ENCODE peak calls at places on chromosomes 2 and 18, in eight cellular contexts. H is heart left ventricle, C is tibial artery, Q is spleen, L is heart right ventricle, T is mesothelial cell of epicardium, Y is body of pancreas, Z is adrenal gland. W is an unnamed sample.

GRCh38 chr2:205022751-205023150 is 477.5 kb downstream of the PARD3B start:
- DNase-seq in T (no peak), H (no peak), Q (no peak), Y (no peak), L (no peak), C (no peak), Z (no peak), W (no peak)

GRCh38 chr18:36622610-36623009 is 206.2 kb downstream of the TPGS2 start:
- DNase-seq in Y (no peak), C (no peak), Z (no peak), L (no peak), Q (no peak), T (no peak), H (no peak), W (no peak)

GRCh38 chr2:108536133-108536780 is 2.0 kb downstream of the LIMS1 start:
- DNase-seq in L (no peak), C (no peak), T (no peak), Y (no peak), Q (no peak), H (no peak), Z (no peak), W (no peak)

GRCh38 chr2:190763901-190764514 is 115.1 kb downstream of the NAB1 start:
- DNase-seq in H (no peak), L (no peak), T (no peak), C (no peak), Q (no peak), Z (no peak), Y (no peak), W (no peak)

GRCh38 chr2:202910687-202911086 is 786 bp downstream of the WDR12 start:
- DNase-seq in Z (no peak), Y (no peak), C (no peak), T (no peak), H (no peak), Q (no peak), L (no peak), W (no peak)

GRCh38 chr2:105517814-105518705 is 119.2 kb upstream of the FHL2 start:
- DNase-seq in Y (peak), Z (peak), T (no peak), Q (no peak), H (peak), L (peak), C (peak), W (peak)

GRCh38 chr2:187208199-187208785 is 239.8 kb downstream of the CALCRL start:
- DNase-seq in Z (no peak), Q (no peak), T (no peak), H (no peak), C (no peak), L (no peak), Y (no peak), W (no peak)

GRCh38 chr2:12389354-12390045 is 327.2 kb upstream of the TRIB2 start:
- DNase-seq in H (no peak), L (no peak), Z (no peak), T (no peak), C (no peak), Q (no peak), Y (no peak), W (no peak)

GRCh38 chr2:164896634-164897033 is 55.0 kb upstream of the COBLL1 start:
- DNase-seq in T (no peak), H (no peak), Z (no peak), Y (no peak), L (no peak), Q (no peak), C (no peak), W (no peak)

GRCh38 chr2:20353597-20353996 is 3.0 kb upstream of the PUM2 start:
- DNase-seq in Y (no peak), C (no peak), T (no peak), L (no peak), Q (no peak), H (no peak), Z (no peak), W (no peak)

GRCh38 chr2:33670392-33670937 is 71.4 kb upstream of the FAM98A start:
- DNase-seq in Z (no peak), Y (no peak), T (no peak), L (no peak), C (no peak), H (no peak), Q (no peak), W (no peak)

GRCh38 chr18:43129946-43130523 is 14.6 kb upstream of the RIT2 start:
- DNase-seq in Z (no peak), Q (no peak), C (no peak), T (no peak), L (no peak), H (no peak), Y (no peak), W (no peak)

GRCh38 chr2:96963316-96963715 is 23.1 kb downstream of the FAM178B start:
- DNase-seq in H (no peak), Y (no peak), L (no peak), T (no peak), C (no peak), Z (no peak), Q (peak), W (no peak)

GRCh38 chr2:241563981-241564595 is 5.5 kb downstream of the BOK start:
- DNase-seq in L (no peak), H (peak), Q (peak), T (no peak), Y (no peak), C (no peak), Z (no peak), W (peak)

GRCh38 chr2:99827296-99827999 is 314.9 kb downstream of the AFF3 start:
- DNase-seq in Q (no peak), C (no peak), L (no peak), H (no peak), Z (no peak), Y (no peak), T (no peak), W (no peak)

GRCh38 chr2:27932396-27932795 is 41.9 kb downstream of the BABAM2 start:
- DNase-seq in Z (no peak), Y (no peak), T (no peak), Q (no peak), L (no peak), C (no peak), H (no peak), W (no peak)

GRCh38 chr2:115294999-115295398 is 852.6 kb downstream of the DPP10 start:
- DNase-seq in H (no peak), Y (no peak), Z (no peak), Q (no peak), T (no peak), C (no peak), L (no peak), W (no peak)

GRCh38 chr2:129056959-129057317 is 738.3 kb upstream of the HS6ST1 start:
- DNase-seq in C (no peak), L (no peak), H (no peak), Z (no peak), Q (no peak), T (no peak), Y (no peak), W (no peak)

GRCh38 chr18:9958861-9959399 is 45.1 kb downstream of the VAPA start:
- DNase-seq in Y (no peak), Q (no peak), C (no peak), H (no peak), L (no peak), T (no peak), Z (no peak), W (no peak)

GRCh38 chr18:63808125-63808524 is 32.9 kb downstream of the SERPINB7 start:
- DNase-seq in Q (no peak), Y (no peak), T (no peak), Z (no peak), H (no peak), L (no peak), C (no peak), W (no peak)

GRCh38 chr2:28403388-28403956 is 10.8 kb downstream of the FOSL2 start:
- DNase-seq in Z (peak), C (no peak), T (no peak), Q (no peak), H (no peak), Y (no peak), L (no peak), W (no peak)

GRCh38 chr2:120383191-120383590 is 37.3 kb downstream of the INHBB start:
- DNase-seq in L (no peak), Q (peak), Z (no peak), H (peak), T (no peak), C (no peak), Y (no peak), W (peak)

GRCh38 chr2:97740590-97741182 is 27.3 kb downstream of the ZAP70 start:
- DNase-seq in Z (peak), Q (peak), H (no peak), L (no peak), Y (peak), T (no peak), C (no peak), W (peak)

GRCh38 chr2:230885467-230886130 is 20.9 kb downstream of the ITM2C start:
- DNase-seq in L (no peak), C (no peak), Y (no peak), Z (no peak), Q (peak), H (no peak), T (no peak), W (peak)

GRCh38 chr2:128643221-128644065 is 324.8 kb upstream of the HS6ST1 start:
- DNase-seq in Y (no peak), H (no peak), T (no peak), Q (peak), Z (no peak), L (no peak), C (no peak), W (peak)

GRCh38 chr18:72672364-72673151 is 128.4 kb upstream of the CBLN2 start:
- DNase-seq in Y (no peak), H (no peak), C (no peak), L (no peak), Z (peak), Q (no peak), T (no peak), W (no peak)

GRCh38 chr2:238520359-238520886 is 93.7 kb downstream of the ASB1 start:
- DNase-seq in T (no peak), C (no peak), Q (peak), Z (no peak), Y (no peak), H (no peak), L (no peak), W (no peak)

GRCh38 chr18:42413870-42414269 is 458.8 kb downstream of the PIK3C3 start:
- DNase-seq in C (no peak), Y (no peak), Z (no peak), L (no peak), T (no peak), H (no peak), Q (no peak), W (no peak)

GRCh38 chr2:200863655-200864205 is 728 bp downstream of the CLK1 start:
- DNase-seq in T (no peak), H (no peak), Z (peak), L (peak), Q (no peak), Y (no peak), C (no peak), W (no peak)

GRCh38 chr18:78868330-78869316 is 111.0 kb upstream of the SALL3 start:
- DNase-seq in C (no peak), T (no peak), Q (no peak), Z (no peak), L (peak), H (no peak), Y (no peak), W (no peak)

GRCh38 chr2:114526856-114527255 is 84.4 kb downstream of the DPP10 start:
- DNase-seq in L (no peak), H (no peak), T (no peak), Z (no peak), Q (no peak), C (no peak), Y (no peak), W (no peak)

GRCh38 chr2:20147351-20147750 is 77.6 kb downstream of the SDC1 start:
- DNase-seq in T (no peak), L (no peak), C (no peak), Q (no peak), Y (no peak), H (no peak), Z (no peak), W (no peak)

GRCh38 chr2:242069018-242069417 is 199.5 kb downstream of the RTP5 start:
- DNase-seq in C (no peak), Q (no peak), Z (no peak), L (no peak), T (no peak), H (no peak), Y (no peak), W (no peak)

DNA sequence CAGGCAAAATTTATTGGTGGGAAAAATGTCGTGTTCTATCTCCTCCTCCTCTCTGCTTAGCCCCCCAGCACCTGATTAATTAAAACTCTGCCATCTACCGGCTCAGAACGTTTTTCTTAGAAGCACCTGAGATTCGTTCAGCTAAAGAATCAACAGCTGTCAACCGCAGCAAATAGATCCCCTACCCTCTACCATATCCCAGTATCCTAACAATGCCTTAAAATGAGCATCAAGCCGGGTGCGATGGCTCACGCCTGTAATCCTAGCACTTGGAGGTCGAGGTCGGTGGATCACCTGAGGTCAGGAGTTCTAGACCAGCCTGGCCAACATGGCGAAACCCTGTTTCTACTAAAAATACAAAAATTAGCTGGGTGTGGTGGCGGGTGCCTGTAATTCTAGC is 165.4 kb downstream of the FMNL2 start:
- DNase-seq in C (no peak), Q (no peak), L (no peak), Y (no peak), T (no peak), Z (no peak), H (no peak), W (no peak)
- TF ChIP-seq CTCF in C (no peak), Q (no peak), L (no peak), Y (no peak), T (no peak), Z (no peak), H (no peak), W (no peak)

GRCh38 chr2:224060783-224061482 is 21.8 kb upstream of the SERPINE2 start:
- DNase-seq in C (no peak), T (no peak), H (no peak), L (no peak), Z (no peak), Y (no peak), Q (no peak), W (no peak)

GRCh38 chr2:224063308-224063648 is 24.2 kb upstream of the SERPINE2 start:
- DNase-seq in H (no peak), Z (no peak), T (no peak), C (no peak), Q (no peak), L (no peak), Y (no peak), W (no peak)

GRCh38 chr2:224059178-224059577 is 20.1 kb upstream of the SERPINE2 start:
- DNase-seq in Q (no peak), L (no peak), Z (no peak), T (no peak), Y (no peak), C (no peak), H (no peak), W (no peak)

GRCh38 chr2:224058048-224058775 is 19.1 kb upstream of the SERPINE2 start:
- DNase-seq in Z (no peak), L (no peak), H (no peak), C (no peak), Q (no peak), T (no peak), Y (no peak), W (no peak)

DNA sequence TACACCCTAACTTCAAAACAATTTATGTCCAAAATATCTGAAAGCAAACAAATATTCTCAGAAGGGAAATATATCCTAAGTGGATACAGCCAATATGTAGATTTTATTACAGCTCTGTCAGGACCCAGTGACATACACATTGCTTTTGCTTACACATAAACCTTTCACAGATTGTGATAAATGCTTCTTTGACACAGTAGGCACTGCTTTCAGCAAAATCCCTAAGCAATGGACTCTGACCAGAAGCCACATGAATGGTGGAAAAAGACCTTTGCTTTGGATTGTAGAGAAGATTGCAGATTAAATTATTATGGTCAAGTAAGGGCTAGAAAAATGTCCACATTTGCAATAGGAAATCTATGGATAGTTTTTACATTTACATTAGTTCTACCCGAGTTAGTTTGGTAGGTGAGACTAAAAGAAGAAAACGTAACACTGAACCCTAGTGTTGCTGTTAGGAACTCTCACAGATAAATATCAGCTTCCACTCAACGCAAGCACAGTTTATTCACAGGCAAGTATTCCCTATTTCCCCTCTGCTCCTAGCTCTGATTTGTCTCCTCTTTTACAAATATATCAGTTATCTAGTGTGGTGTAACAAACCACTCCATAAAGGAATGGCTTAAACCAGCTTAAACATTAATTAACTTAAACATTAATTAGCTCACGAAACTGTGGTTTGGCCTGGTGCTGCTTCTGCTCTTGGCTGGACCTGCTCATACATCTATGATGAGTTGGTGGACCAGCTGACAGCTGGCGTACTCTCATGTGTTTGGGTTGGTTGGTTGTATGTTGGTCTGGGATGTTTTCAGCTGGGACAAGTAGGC is 23.6 kb upstream of the SERPINE2 start:
- DNase-seq in Z (no peak), L (no peak), Y (no peak), T (no peak), H (no peak), Q (no peak), C (no peak), W (no peak)
- TF ChIP-seq CTCF in Z (no peak), L (no peak), Y (no peak), T (no peak), H (no peak), Q (no peak), C (no peak), W (no peak)

GRCh38 chr18:45316127-45316526 is 299.1 kb upstream of the SLC14A2 start:
- DNase-seq in T (no peak), Q (no peak), L (no peak), Y (no peak), Z (no peak), C (no peak), H (no peak), W (no peak)
- TF ChIP-seq CTCF in T (no peak), Q (no peak), L (no peak), Y (no peak), Z (no peak), C (no peak), H (no peak), W (no peak)

DNA sequence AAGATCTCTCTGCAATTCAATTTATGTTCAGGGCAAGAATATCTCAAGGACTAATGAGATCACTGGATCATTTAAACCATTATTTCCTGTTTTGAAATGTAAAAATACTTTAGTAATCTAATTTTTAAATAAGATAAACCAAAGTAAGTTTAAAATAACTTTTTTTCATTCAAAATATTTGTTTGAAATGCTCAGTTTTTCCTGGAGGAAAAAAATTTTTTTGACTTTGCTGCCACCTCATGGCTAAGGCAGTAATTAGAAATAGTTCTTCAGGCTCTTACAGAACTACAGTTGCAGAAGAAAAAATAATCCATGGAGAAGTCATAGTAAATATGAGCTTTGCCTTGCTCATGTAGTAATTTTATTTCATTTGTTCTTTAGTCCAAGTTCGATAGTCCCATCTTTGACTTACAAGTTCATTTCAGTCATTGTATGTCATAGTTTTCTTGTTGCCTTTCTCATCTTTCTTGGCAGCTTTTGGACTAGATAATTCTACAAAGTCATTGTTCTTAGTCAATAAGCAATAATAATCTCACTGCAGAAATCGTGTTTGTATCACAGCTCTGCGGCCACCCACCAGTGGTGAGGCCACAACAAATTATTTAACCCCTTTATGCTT is 127.4 kb downstream of the DPP4 start:
- DNase-seq in T (no peak), C (no peak), Z (no peak), H (no peak), L (no peak), Q (no peak), Y (no peak), W (no peak)
- TF ChIP-seq CTCF in T (peak), C (peak), Z (peak), H (peak), L (no peak), Q (no peak), Y (peak), W (peak)